ENCODE peak calls at places on chromosome 15, in ten cellular contexts. D is heart left ventricle, L is OCI-LY7, Y is endodermal cell, R is heart right ventricle, X is PC-9, C is breast epithelium, P is vagina, S is thoracic aorta, W is GM06990. M is an unnamed sample.

GRCh38 chr15:62648954-62649353 is 393.6 kb upstream of the TPM1 start:
- DNase-seq in D (no peak), L (peak; percentile 49), Y (no peak), R (no peak), X (no peak), C (no peak), P (no peak), S (no peak), W (peak; percentile 37), M (no peak)

GRCh38 chr15:73375755-73376305 is 7.1 kb upstream of the HCN4 start:
- DNase-seq in D (peak; percentile 71), L (no peak), Y (no peak), R (peak; percentile 56), X (no peak), C (no peak), P (no peak), S (no peak), W (no peak), M (no peak)

GRCh38 chr15:84611631-84612030 is 10.8 kb downstream of the ZSCAN2 start:
- DNase-seq in D (no peak), L (no peak), Y (no peak), R (no peak), X (no peak), C (no peak), P (no peak), S (no peak), W (no peak), M (no peak)

GRCh38 chr15:28021281-28022039 is 77.7 kb downstream of the OCA2 start:
- DNase-seq in D (peak; percentile 37), L (no peak), Y (peak; percentile 89), R (peak; percentile 34), X (peak; percentile 43), C (no peak), P (no peak), S (peak; percentile 33), W (no peak), M (peak; percentile 84)

GRCh38 chr15:88428805-88429605 is 38.2 kb downstream of the MRPL46 start:
- DNase-seq in D (no peak), L (no peak), Y (no peak), R (no peak), X (no peak), C (no peak), P (no peak), S (no peak), W (no peak), M (no peak)

GRCh38 chr15:50134524-50135024 is 15.5 kb upstream of the ATP8B4 start:
- DNase-seq in D (no peak), L (no peak), Y (no peak), R (no peak), X (no peak), C (no peak), P (no peak), S (no peak), W (no peak), M (no peak)

GRCh38 chr15:57537072-57537471 is 54.6 kb upstream of the MYZAP start:
- DNase-seq in D (no peak), L (no peak), Y (peak; percentile 85), R (no peak), X (no peak), C (no peak), P (no peak), S (peak; percentile 80), W (no peak), M (no peak)

GRCh38 chr15:101615414-101615985 is 36.7 kb downstream of the TM2D3 start:
- DNase-seq in D (peak; percentile 65), L (no peak), Y (no peak), R (no peak), X (no peak), C (no peak), P (no peak), S (no peak), W (no peak), M (no peak)

GRCh38 chr15:59746777-59747176 is 57.7 kb upstream of the BNIP2 start:
- DNase-seq in D (no peak), L (peak; percentile 19), Y (no peak), R (no peak), X (no peak), C (no peak), P (no peak), S (no peak), W (no peak), M (no peak)

GRCh38 chr15:73225358-73226015 is 143.3 kb downstream of the HCN4 start:
- DNase-seq in D (no peak), L (no peak), Y (peak; percentile 70), R (no peak), X (no peak), C (no peak), P (no peak), S (no peak), W (no peak), M (no peak)

GRCh38 chr15:85607842-85608241 is 186.9 kb downstream of the KLHL25 start:
- DNase-seq in D (no peak), L (no peak), Y (no peak), R (peak; percentile 65), X (peak; percentile 81), C (no peak), P (no peak), S (no peak), W (no peak), M (no peak)

GRCh38 chr15:84924074-84924700 is 39.7 kb downstream of the SLC28A1 start:
- DNase-seq in D (no peak), L (no peak), Y (peak; percentile 59), R (no peak), X (peak; percentile 45), C (no peak), P (no peak), S (no peak), W (no peak), M (no peak)

GRCh38 chr15:74783808-74784175 is 1.9 kb downstream of the CSK start:
- DNase-seq in D (no peak), L (no peak), Y (no peak), R (no peak), X (no peak), C (no peak), P (no peak), S (no peak), W (no peak), M (no peak)

GRCh38 chr15:28929200-28929599 is 43.4 kb downstream of the APBA2 start:
- DNase-seq in D (no peak), L (no peak), Y (peak; percentile 17), R (no peak), X (no peak), C (no peak), P (no peak), S (no peak), W (no peak), M (no peak)

GRCh38 chr15:60695713-60696522 is 217.0 kb upstream of the ICE2 start:
- DNase-seq in D (no peak), L (no peak), Y (no peak), R (no peak), X (no peak), C (no peak), P (no peak), S (no peak), W (no peak), M (no peak)

GRCh38 chr15:69390575-69390974 is 23.6 kb upstream of the KIF23 start:
- DNase-seq in D (no peak), L (no peak), Y (no peak), R (no peak), X (peak; percentile 89), C (no peak), P (no peak), S (no peak), W (no peak), M (no peak)

GRCh38 chr15:78056714-78057269 is 20.7 kb downstream of the TBC1D2B start:
- DNase-seq in D (no peak), L (peak; percentile 88), Y (no peak), R (peak; percentile 46), X (no peak), C (no peak), P (no peak), S (no peak), W (no peak), M (no peak)
- H3K4me3 ChIP-seq in D (no peak overlapping the region), L (peak overlapping the region; percentile 45), Y (no peak overlapping the region), R (no peak overlapping the region), X (no peak overlapping the region), C (no peak overlapping the region), P (no peak overlapping the region), S (no peak overlapping the region), W (no peak overlapping the region), M (no peak overlapping the region)

DNA sequence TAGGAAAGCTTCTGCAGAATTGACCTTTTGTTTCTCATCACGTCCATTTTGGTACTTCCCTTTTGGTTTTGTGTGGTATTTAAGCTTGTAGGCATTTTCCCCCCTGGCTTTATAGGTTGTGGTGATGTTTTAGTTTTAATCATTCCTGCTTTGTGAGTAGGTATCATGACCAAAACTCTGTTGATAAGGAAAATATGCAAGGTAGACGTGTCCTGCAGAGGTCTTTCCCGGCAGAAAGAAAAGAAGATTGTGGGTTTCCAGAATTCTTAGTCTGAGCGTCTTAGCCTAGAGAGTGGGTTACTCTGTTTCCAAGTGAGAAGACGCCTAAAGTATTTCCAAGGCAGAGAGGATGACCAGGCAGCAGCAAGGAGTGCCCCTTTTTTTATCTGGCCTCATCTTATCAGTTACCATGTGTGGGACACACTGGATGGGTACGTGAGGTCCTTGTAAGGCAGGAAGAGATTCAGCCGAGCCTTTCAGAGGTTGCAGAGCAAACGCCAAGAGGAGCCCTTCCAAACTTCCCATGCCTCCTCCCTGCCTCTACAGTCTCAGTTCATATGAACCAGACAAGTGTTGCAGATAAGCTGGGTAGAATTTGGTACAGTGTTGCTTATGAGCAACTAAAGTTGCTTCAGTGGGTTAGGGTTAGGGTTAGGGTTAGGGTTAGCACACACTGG is 58.8 kb downstream of the ARNT2 start:
- DNase-seq in D (no peak), L (no peak), Y (no peak), R (no peak), X (no peak), C (no peak), P (no peak), S (no peak), W (no peak), M (no peak)
- H3K36me3 ChIP-seq in D (no peaks in the 10 kb centered on the region), L (no peaks in the 10 kb centered on the region), Y (no peaks in the 10 kb centered on the region), R (no peaks in the 10 kb centered on the region), X (no peaks in the 10 kb centered on the region), C (no peaks in the 10 kb centered on the region), P (no peaks in the 10 kb centered on the region), S (no peaks in the 10 kb centered on the region), W (no peaks in the 10 kb centered on the region), M (no peaks in the 10 kb centered on the region)

GRCh38 chr15:77769700-77770099 is 137.0 kb upstream of the LINGO1 start:
- DNase-seq in D (no peak), L (no peak), Y (no peak), R (no peak), X (no peak), C (no peak), P (no peak), S (no peak), W (no peak), M (no peak)
- TF ChIP-seq CTCF in D (no peak), L (no peak), Y (no peak), R (no peak), X (no peak), C (no peak), P (no peak), S (no peak), W (no peak), M (no peak)

DNA sequence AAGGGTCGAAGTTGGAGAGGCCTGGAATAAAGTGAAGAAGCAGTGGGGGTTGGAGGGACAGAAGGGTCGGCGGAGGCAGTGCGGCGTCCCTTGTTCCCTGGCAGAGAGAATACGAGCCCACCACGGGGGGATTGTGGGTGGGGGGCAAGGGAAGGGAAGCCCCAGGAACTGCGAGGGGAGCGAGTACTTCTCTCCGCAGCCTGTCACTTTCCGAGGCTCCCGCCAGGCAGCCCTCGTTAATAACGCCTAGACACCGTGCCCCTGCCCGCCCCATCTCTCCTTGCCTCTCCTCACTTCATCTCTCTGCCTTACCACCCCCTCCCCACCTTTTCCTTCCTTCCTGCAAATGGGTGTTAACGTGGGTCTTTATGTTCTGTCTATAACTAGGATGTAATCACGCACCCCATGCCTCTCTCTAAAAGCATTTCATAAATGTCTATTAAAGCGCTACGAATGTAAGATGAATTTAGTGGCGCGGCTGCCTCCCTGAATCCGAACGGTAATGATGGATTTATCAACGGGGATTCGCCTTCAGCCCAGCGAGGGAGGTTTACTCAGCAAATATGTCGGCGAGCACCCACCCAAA is 13.7 kb downstream of the NR2F2 start:
- DNase-seq in D (no peak), L (no peak), Y (no peak), R (no peak), X (no peak), C (no peak), P (no peak), S (no peak), W (no peak), M (no peak)
- H3K4me3 ChIP-seq in D (peak overlapping the region; percentile 70), L (no peak overlapping the region), Y (peak overlapping the region; percentile 75), R (peak overlapping the region; percentile 76), X (no peak overlapping the region), C (peak overlapping the region; percentile 79), P (peak overlapping the region; percentile 67), S (no peak overlapping the region), W (no peak overlapping the region), M (no peak overlapping the region)

M was measured in left lung.